ENCODE peak calls at places on chromosomes 13 and 19, in ten cellular contexts. One of them, this sample, is unnamed.
A peak's percentile ranks its signal among the peaks of the same experiment; 100 is the strongest.

GRCh38 chr13:45132384-45133064 is 12.2 kb downstream of the GTF2F2 start:
- DNase-seq in psoas muscle: no peak
- DNase-seq in transverse colon: no peak
- DNase-seq in body of pancreas: no peak
- DNase-seq in ovary: no peak
- DNase-seq in gastrocnemius medialis: no peak
- DNase-seq in sigmoid colon: no peak
- DNase-seq in hepatocyte: no peak
- DNase-seq in fibroblast of lung: no peak
- DNase-seq in tibial nerve: no peak
- DNase-seq in this sample: no peak

GRCh38 chr13:48853381-48854102 is 122.2 kb upstream of the FNDC3A start:
- DNase-seq in fibroblast of lung: peak; percentile 24
- DNase-seq in transverse colon: no peak
- DNase-seq in hepatocyte: no peak
- DNase-seq in ovary: no peak
- DNase-seq in sigmoid colon: no peak
- DNase-seq in body of pancreas: no peak
- DNase-seq in tibial nerve: no peak
- DNase-seq in gastrocnemius medialis: no peak
- DNase-seq in psoas muscle: no peak
- DNase-seq in this sample: no peak

GRCh38 chr13:86269511-86269910 is 470.3 kb upstream of the SLITRK6 start:
- DNase-seq in tibial nerve: no peak
- DNase-seq in ovary: no peak
- DNase-seq in body of pancreas: no peak
- DNase-seq in hepatocyte: no peak
- DNase-seq in sigmoid colon: no peak
- DNase-seq in gastrocnemius medialis: no peak
- DNase-seq in fibroblast of lung: no peak
- DNase-seq in transverse colon: no peak
- DNase-seq in psoas muscle: no peak
- DNase-seq in this sample: no peak

GRCh38 chr19:15418112-15418587 is 638 bp downstream of the AKAP8L start:
- DNase-seq in sigmoid colon: peak; percentile 78
- DNase-seq in fibroblast of lung: peak; percentile 36
- DNase-seq in ovary: no peak
- DNase-seq in tibial nerve: no peak
- DNase-seq in body of pancreas: peak; percentile 23
- DNase-seq in hepatocyte: peak; percentile 40
- DNase-seq in transverse colon: no peak
- DNase-seq in gastrocnemius medialis: no peak
- DNase-seq in psoas muscle: no peak
- DNase-seq in this sample: no peak

GRCh38 chr19:4567584-4568071 is 8.1 kb upstream of the SEMA6B start:
- DNase-seq in tibial nerve: peak; percentile 74
- DNase-seq in fibroblast of lung: no peak
- DNase-seq in transverse colon: peak; percentile 71
- DNase-seq in body of pancreas: peak; percentile 60
- DNase-seq in hepatocyte: peak; percentile 46
- DNase-seq in ovary: no peak
- DNase-seq in gastrocnemius medialis: no peak
- DNase-seq in sigmoid colon: no peak
- DNase-seq in psoas muscle: peak; percentile 71
- DNase-seq in this sample: peak; percentile 35

GRCh38 chr19:29467824-29468401 is 57.9 kb upstream of the VSTM2B start:
- DNase-seq in transverse colon: no peak
- DNase-seq in body of pancreas: peak; percentile 9
- DNase-seq in hepatocyte: peak; percentile 52
- DNase-seq in ovary: no peak
- DNase-seq in psoas muscle: no peak
- DNase-seq in tibial nerve: no peak
- DNase-seq in fibroblast of lung: no peak
- DNase-seq in gastrocnemius medialis: no peak
- DNase-seq in sigmoid colon: no peak
- DNase-seq in this sample: no peak

GRCh38 chr13:34756136-34756535 is 185.9 kb upstream of the NBEA start:
- DNase-seq in transverse colon: no peak
- DNase-seq in tibial nerve: no peak
- DNase-seq in fibroblast of lung: no peak
- DNase-seq in body of pancreas: no peak
- DNase-seq in psoas muscle: no peak
- DNase-seq in sigmoid colon: no peak
- DNase-seq in hepatocyte: no peak
- DNase-seq in ovary: no peak
- DNase-seq in gastrocnemius medialis: no peak
- DNase-seq in this sample: no peak

GRCh38 chr19:6963259-6963852 is 57.9 kb downstream of the MBD3L2B start:
- DNase-seq in gastrocnemius medialis: no peak
- DNase-seq in ovary: no peak
- DNase-seq in body of pancreas: no peak
- DNase-seq in sigmoid colon: no peak
- DNase-seq in tibial nerve: no peak
- DNase-seq in hepatocyte: no peak
- DNase-seq in psoas muscle: no peak
- DNase-seq in transverse colon: no peak
- DNase-seq in fibroblast of lung: no peak
- DNase-seq in this sample: no peak

GRCh38 chr19:35264281-35265125 is 4.3 kb upstream of the USF2 start:
- DNase-seq in fibroblast of lung: no peak
- DNase-seq in gastrocnemius medialis: no peak
- DNase-seq in body of pancreas: peak; percentile 3
- DNase-seq in transverse colon: peak; percentile 6
- DNase-seq in tibial nerve: no peak
- DNase-seq in ovary: no peak
- DNase-seq in hepatocyte: no peak
- DNase-seq in sigmoid colon: peak; percentile 46
- DNase-seq in psoas muscle: no peak
- DNase-seq in this sample: no peak

GRCh38 chr13:49214917-49215376 is 5.2 kb upstream of the MLNR start:
- DNase-seq in transverse colon: peak; percentile 45
- DNase-seq in fibroblast of lung: peak; percentile 6
- DNase-seq in body of pancreas: peak; percentile 39
- DNase-seq in psoas muscle: peak; percentile 21
- DNase-seq in hepatocyte: no peak
- DNase-seq in tibial nerve: peak; percentile 18
- DNase-seq in sigmoid colon: no peak
- DNase-seq in ovary: no peak
- DNase-seq in gastrocnemius medialis: peak; percentile 23
- DNase-seq in this sample: no peak

GRCh38 chr13:75798353-75799245 is 162.5 kb downstream of the LMO7 start:
- DNase-seq in fibroblast of lung: peak; percentile 73
- DNase-seq in sigmoid colon: no peak
- DNase-seq in transverse colon: no peak
- DNase-seq in gastrocnemius medialis: no peak
- DNase-seq in tibial nerve: no peak
- DNase-seq in body of pancreas: no peak
- DNase-seq in psoas muscle: no peak
- DNase-seq in hepatocyte: peak; percentile 18
- DNase-seq in ovary: no peak
- DNase-seq in this sample: no peak

GRCh38 chr13:91155512-91156114 is 191.9 kb upstream of the MIR17HG start:
- DNase-seq in psoas muscle: no peak
- DNase-seq in fibroblast of lung: no peak
- DNase-seq in hepatocyte: peak; percentile 65
- DNase-seq in sigmoid colon: no peak
- DNase-seq in body of pancreas: no peak
- DNase-seq in ovary: no peak
- DNase-seq in gastrocnemius medialis: no peak
- DNase-seq in transverse colon: no peak
- DNase-seq in tibial nerve: no peak
- DNase-seq in this sample: no peak

GRCh38 chr19:48874309-48875135 is 2.3 kb downstream of the PPP1R15A start:
- DNase-seq in ovary: peak; percentile 57
- DNase-seq in fibroblast of lung: peak; percentile 76
- DNase-seq in gastrocnemius medialis: no peak
- DNase-seq in psoas muscle: no peak
- DNase-seq in transverse colon: peak; percentile 45
- DNase-seq in body of pancreas: peak; percentile 43
- DNase-seq in sigmoid colon: no peak
- DNase-seq in tibial nerve: peak; percentile 31
- DNase-seq in hepatocyte: no peak
- DNase-seq in this sample: no peak

GRCh38 chr13:47147784-47148062 is 250.9 kb upstream of the HTR2A start:
- DNase-seq in body of pancreas: no peak
- DNase-seq in ovary: no peak
- DNase-seq in gastrocnemius medialis: no peak
- DNase-seq in sigmoid colon: no peak
- DNase-seq in hepatocyte: no peak
- DNase-seq in tibial nerve: no peak
- DNase-seq in transverse colon: no peak
- DNase-seq in fibroblast of lung: no peak
- DNase-seq in psoas muscle: no peak
- DNase-seq in this sample: no peak

DNA sequence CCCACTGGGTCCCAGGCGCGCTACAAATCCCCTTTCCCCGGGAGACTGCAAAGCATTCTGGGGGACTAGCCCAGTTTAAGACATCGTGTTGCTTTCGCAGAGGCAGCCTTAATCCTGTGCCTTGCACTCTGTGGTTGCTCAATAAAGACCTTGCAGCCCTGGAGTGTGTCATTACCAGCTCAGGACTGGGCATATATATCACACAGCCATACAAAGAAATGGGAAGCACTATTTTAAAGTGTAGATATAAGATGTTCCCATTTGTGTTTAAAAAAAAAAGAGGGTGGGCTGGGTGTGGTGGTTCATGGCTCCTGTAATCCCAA is 11.1 kb downstream of the NAPA start:
- DNase-seq in ovary: no peak
- DNase-seq in gastrocnemius medialis: no peak
- DNase-seq in body of pancreas: no peak
- DNase-seq in tibial nerve: no peak
- DNase-seq in hepatocyte: no peak
- DNase-seq in transverse colon: no peak
- DNase-seq in psoas muscle: no peak
- DNase-seq in sigmoid colon: no peak
- DNase-seq in fibroblast of lung: no peak
- DNase-seq in this sample: no peak
- H3K36me3 ChIP-seq in ovary: no peaks in the 10 kb centered on the region
- H3K36me3 ChIP-seq in gastrocnemius medialis: peaks cover 46% of the 10 kb centered on the region
- H3K36me3 ChIP-seq in body of pancreas: peaks cover 11% of the 10 kb centered on the region
- H3K36me3 ChIP-seq in tibial nerve: peaks cover 2% of the 10 kb centered on the region
- H3K36me3 ChIP-seq in hepatocyte: no peaks in the 10 kb centered on the region
- H3K36me3 ChIP-seq in transverse colon: peaks cover 34% of the 10 kb centered on the region
- H3K36me3 ChIP-seq in psoas muscle: peaks cover 4% of the 10 kb centered on the region
- H3K36me3 ChIP-seq in sigmoid colon: peaks cover 31% of the 10 kb centered on the region
- H3K36me3 ChIP-seq in fibroblast of lung: peaks cover 20% of the 10 kb centered on the region
- H3K36me3 ChIP-seq in this sample: peaks cover 39% of the 10 kb centered on the region

DNA sequence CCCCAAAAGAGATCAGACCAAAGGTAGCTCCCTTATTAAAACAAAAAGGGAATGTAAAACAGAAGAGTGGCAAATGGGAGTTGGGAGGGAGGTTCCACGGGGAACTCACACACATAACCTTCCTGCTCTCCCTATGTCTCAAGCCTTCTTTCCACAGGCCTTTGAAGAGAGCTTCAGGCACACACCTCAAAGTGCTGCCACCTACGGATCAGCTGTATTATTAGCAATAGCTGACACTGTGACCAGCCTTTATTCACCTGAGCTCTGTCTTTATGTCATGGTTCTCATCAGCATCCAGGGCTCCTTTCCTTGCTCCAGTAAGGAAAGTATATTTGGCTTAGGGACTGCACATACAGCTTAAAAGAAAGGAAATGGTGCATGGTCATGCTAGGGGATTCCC is 11.3 kb downstream of the ZNF571 start:
- DNase-seq in psoas muscle: no peak
- DNase-seq in gastrocnemius medialis: no peak
- DNase-seq in transverse colon: no peak
- DNase-seq in ovary: no peak
- DNase-seq in fibroblast of lung: no peak
- DNase-seq in tibial nerve: no peak
- DNase-seq in sigmoid colon: no peak
- DNase-seq in body of pancreas: no peak
- DNase-seq in hepatocyte: no peak
- DNase-seq in this sample: no peak
- H3K9me3 ChIP-seq in psoas muscle: peaks cover 81% of the 10 kb centered on the region
- H3K9me3 ChIP-seq in gastrocnemius medialis: no peaks in the 10 kb centered on the region
- H3K9me3 ChIP-seq in transverse colon: peaks cover 61% of the 10 kb centered on the region
- H3K9me3 ChIP-seq in ovary: peaks cover 10% of the 10 kb centered on the region
- H3K9me3 ChIP-seq in fibroblast of lung: no peaks in the 10 kb centered on the region
- H3K9me3 ChIP-seq in tibial nerve: peaks cover 62% of the 10 kb centered on the region
- H3K9me3 ChIP-seq in sigmoid colon: peaks cover 56% of the 10 kb centered on the region
- H3K9me3 ChIP-seq in body of pancreas: no peaks in the 10 kb centered on the region
- H3K9me3 ChIP-seq in hepatocyte: peaks cover 64% of the 10 kb centered on the region
- H3K9me3 ChIP-seq in this sample: peaks cover 43% of the 10 kb centered on the region

GRCh38 chr13:97257228-97257755 is 35.2 kb downstream of the MBNL2 start:
- DNase-seq in fibroblast of lung: no peak
- DNase-seq in body of pancreas: no peak
- DNase-seq in ovary: no peak
- DNase-seq in hepatocyte: no peak
- DNase-seq in sigmoid colon: no peak
- DNase-seq in gastrocnemius medialis: no peak
- DNase-seq in tibial nerve: no peak
- DNase-seq in psoas muscle: no peak
- DNase-seq in transverse colon: no peak
- DNase-seq in this sample: no peak

GRCh38 chr13:97258801-97259200 is 36.7 kb downstream of the MBNL2 start:
- DNase-seq in body of pancreas: no peak
- DNase-seq in transverse colon: no peak
- DNase-seq in fibroblast of lung: peak; percentile 78
- DNase-seq in hepatocyte: no peak
- DNase-seq in tibial nerve: no peak
- DNase-seq in sigmoid colon: no peak
- DNase-seq in ovary: no peak
- DNase-seq in psoas muscle: no peak
- DNase-seq in gastrocnemius medialis: no peak
- DNase-seq in this sample: no peak

GRCh38 chr13:97259787-97260641 is 37.9 kb downstream of the MBNL2 start:
- DNase-seq in body of pancreas: no peak
- DNase-seq in sigmoid colon: no peak
- DNase-seq in fibroblast of lung: peak; percentile 84
- DNase-seq in tibial nerve: no peak
- DNase-seq in gastrocnemius medialis: peak; percentile 23
- DNase-seq in psoas muscle: peak; percentile 46
- DNase-seq in transverse colon: no peak
- DNase-seq in ovary: no peak
- DNase-seq in hepatocyte: peak; percentile 73
- DNase-seq in this sample: no peak

GRCh38 chr13:97256343-97256783 is 34.2 kb downstream of the MBNL2 start:
- DNase-seq in body of pancreas: peak; percentile 35
- DNase-seq in ovary: no peak
- DNase-seq in sigmoid colon: no peak
- DNase-seq in transverse colon: no peak
- DNase-seq in hepatocyte: peak; percentile 80
- DNase-seq in tibial nerve: no peak
- DNase-seq in gastrocnemius medialis: no peak
- DNase-seq in fibroblast of lung: peak; percentile 99
- DNase-seq in psoas muscle: no peak
- DNase-seq in this sample: no peak

GRCh38 chr13:97257800-97258799 is 36.0 kb downstream of the MBNL2 start:
- DNase-seq in transverse colon: no peak
- DNase-seq in tibial nerve: peak; percentile 61
- DNase-seq in psoas muscle: peak; percentile 79
- DNase-seq in hepatocyte: peak; percentile 72
- DNase-seq in gastrocnemius medialis: peak; percentile 48
- DNase-seq in sigmoid colon: peak; percentile 83
- DNase-seq in fibroblast of lung: peak; percentile 96
- DNase-seq in body of pancreas: peak; percentile 80
- DNase-seq in ovary: peak; percentile 48
- DNase-seq in this sample: no peak
- H3K4me3 ChIP-seq in transverse colon: no peak overlapping the region
- H3K4me3 ChIP-seq in tibial nerve: no peak overlapping the region
- H3K4me3 ChIP-seq in psoas muscle: no peak overlapping the region
- H3K4me3 ChIP-seq in hepatocyte: no peak overlapping the region
- H3K4me3 ChIP-seq in gastrocnemius medialis: no peak overlapping the region
- H3K4me3 ChIP-seq in sigmoid colon: no peak overlapping the region
- H3K4me3 ChIP-seq in fibroblast of lung: no peak overlapping the region
- H3K4me3 ChIP-seq in body of pancreas: no peak overlapping the region
- H3K4me3 ChIP-seq in ovary: no peak overlapping the region
- H3K4me3 ChIP-seq in this sample: no peak overlapping the region

GRCh38 chr19:5665781-5666513 is 14.4 kb downstream of the MICOS13 start:
- DNase-seq in ovary: no peak
- DNase-seq in hepatocyte: no peak
- DNase-seq in tibial nerve: no peak
- DNase-seq in body of pancreas: no peak
- DNase-seq in psoas muscle: no peak
- DNase-seq in transverse colon: no peak
- DNase-seq in gastrocnemius medialis: no peak
- DNase-seq in fibroblast of lung: peak; percentile 58
- DNase-seq in sigmoid colon: no peak
- DNase-seq in this sample: no peak
- H3K36me3 ChIP-seq in ovary: no peaks in the 10 kb centered on the region
- H3K36me3 ChIP-seq in hepatocyte: no peaks in the 10 kb centered on the region
- H3K36me3 ChIP-seq in tibial nerve: peaks cover 4% of the 10 kb centered on the region
- H3K36me3 ChIP-seq in body of pancreas: peaks cover 65% of the 10 kb centered on the region
- H3K36me3 ChIP-seq in psoas muscle: peaks cover 26% of the 10 kb centered on the region
- H3K36me3 ChIP-seq in transverse colon: peaks cover 76% of the 10 kb centered on the region
- H3K36me3 ChIP-seq in gastrocnemius medialis: peaks cover 90% of the 10 kb centered on the region
- H3K36me3 ChIP-seq in fibroblast of lung: peaks cover 37% of the 10 kb centered on the region
- H3K36me3 ChIP-seq in sigmoid colon: peaks cover 86% of the 10 kb centered on the region
- H3K36me3 ChIP-seq in this sample: peaks cover 69% of the 10 kb centered on the region